ENCODE peak calls at places on chromosomes 16 and 17, in five cellular contexts. One of them, this sample, is unnamed.

GRCh38 chr17:43003542-43004172 is 2.9 kb upstream of the IFI35 start:
- DNase-seq in Peyer's patch: no peak
- DNase-seq in GM23248: peak; percentile 67
- DNase-seq in naive thymus-derived CD4-positive, alpha-beta T cell: no peak
- DNase-seq in IMR-90: peak; percentile 50
- DNase-seq in this sample: no peak

GRCh38 chr16:56357765-56358322 is 67.5 kb downstream of the AMFR start:
- DNase-seq in naive thymus-derived CD4-positive, alpha-beta T cell: no peak
- DNase-seq in Peyer's patch: peak; percentile 42
- DNase-seq in GM23248: no peak
- DNase-seq in IMR-90: no peak
- DNase-seq in this sample: no peak

GRCh38 chr16:56488035-56488434 is 31.8 kb downstream of the BBS2 start:
- DNase-seq in naive thymus-derived CD4-positive, alpha-beta T cell: no peak
- DNase-seq in IMR-90: no peak
- DNase-seq in GM23248: no peak
- DNase-seq in Peyer's patch: no peak
- DNase-seq in this sample: no peak

GRCh38 chr16:81521141-81521626 is 76.6 kb downstream of the CMIP start:
- DNase-seq in naive thymus-derived CD4-positive, alpha-beta T cell: peak; percentile 75
- DNase-seq in GM23248: no peak
- DNase-seq in Peyer's patch: peak; percentile 92
- DNase-seq in IMR-90: no peak
- DNase-seq in this sample: peak; percentile 95

GRCh38 chr17:74836191-74836590 is 23.5 kb downstream of the GRIN2C start:
- DNase-seq in GM23248: no peak
- DNase-seq in IMR-90: no peak
- DNase-seq in naive thymus-derived CD4-positive, alpha-beta T cell: no peak
- DNase-seq in Peyer's patch: no peak
- DNase-seq in this sample: no peak

GRCh38 chr16:4293822-4294457 is 21.1 kb upstream of the TFAP4 start:
- DNase-seq in Peyer's patch: no peak
- DNase-seq in naive thymus-derived CD4-positive, alpha-beta T cell: no peak
- DNase-seq in IMR-90: peak; percentile 82
- DNase-seq in GM23248: peak; percentile 90
- DNase-seq in this sample: no peak

GRCh38 chr16:9123871-9124270 is 32.4 kb downstream of the HAPSTR1 start:
- DNase-seq in IMR-90: no peak
- DNase-seq in Peyer's patch: peak; percentile 91
- DNase-seq in naive thymus-derived CD4-positive, alpha-beta T cell: no peak
- DNase-seq in GM23248: no peak
- DNase-seq in this sample: no peak

GRCh38 chr17:39599006-39599664 is 8.6 kb downstream of the NEUROD2 start:
- DNase-seq in IMR-90: no peak
- DNase-seq in GM23248: no peak
- DNase-seq in Peyer's patch: no peak
- DNase-seq in naive thymus-derived CD4-positive, alpha-beta T cell: no peak
- DNase-seq in this sample: no peak

GRCh38 chr17:11814655-11815262 is 182.5 kb downstream of the ZNF18 start:
- DNase-seq in IMR-90: no peak
- DNase-seq in Peyer's patch: no peak
- DNase-seq in naive thymus-derived CD4-positive, alpha-beta T cell: no peak
- DNase-seq in GM23248: no peak
- DNase-seq in this sample: no peak

GRCh38 chr17:4006745-4007211 is 42.5 kb upstream of the ATP2A3 start:
- DNase-seq in naive thymus-derived CD4-positive, alpha-beta T cell: no peak
- DNase-seq in IMR-90: no peak
- DNase-seq in GM23248: no peak
- DNase-seq in Peyer's patch: no peak
- DNase-seq in this sample: no peak

GRCh38 chr16:80122155-80122554 is 418.6 kb upstream of the DYNLRB2 start:
- DNase-seq in naive thymus-derived CD4-positive, alpha-beta T cell: no peak
- DNase-seq in Peyer's patch: peak; percentile 55
- DNase-seq in IMR-90: no peak
- DNase-seq in GM23248: peak; percentile 42
- DNase-seq in this sample: no peak

GRCh38 chr16:17238285-17239028 is 232.3 kb downstream of the XYLT1 start:
- DNase-seq in IMR-90: no peak
- DNase-seq in GM23248: peak; percentile 59
- DNase-seq in Peyer's patch: no peak
- DNase-seq in naive thymus-derived CD4-positive, alpha-beta T cell: no peak
- DNase-seq in this sample: no peak

GRCh38 chr16:2779151-2779920 is 2.3 kb upstream of the ELOB start:
- DNase-seq in Peyer's patch: peak; percentile 38
- DNase-seq in IMR-90: no peak
- DNase-seq in naive thymus-derived CD4-positive, alpha-beta T cell: no peak
- DNase-seq in GM23248: no peak
- DNase-seq in this sample: no peak

GRCh38 chr16:82302007-82302733 is 132.1 kb upstream of the MPHOSPH6 start:
- DNase-seq in IMR-90: no peak
- DNase-seq in Peyer's patch: no peak
- DNase-seq in naive thymus-derived CD4-positive, alpha-beta T cell: no peak
- DNase-seq in GM23248: no peak
- DNase-seq in this sample: no peak

GRCh38 chr16:7713244-7713643 is 380.6 kb downstream of the RBFOX1 start:
- DNase-seq in GM23248: no peak
- DNase-seq in naive thymus-derived CD4-positive, alpha-beta T cell: no peak
- DNase-seq in Peyer's patch: no peak
- DNase-seq in IMR-90: no peak
- DNase-seq in this sample: no peak

GRCh38 chr17:18043491-18043890 is 4.3 kb downstream of the GID4 start:
- DNase-seq in Peyer's patch: no peak
- DNase-seq in IMR-90: peak; percentile 33
- DNase-seq in GM23248: peak; percentile 55
- DNase-seq in naive thymus-derived CD4-positive, alpha-beta T cell: no peak
- DNase-seq in this sample: no peak

GRCh38 chr17:282912-283882 is 69.4 kb downstream of the RPH3AL start:
- DNase-seq in naive thymus-derived CD4-positive, alpha-beta T cell: no peak
- DNase-seq in IMR-90: no peak
- DNase-seq in Peyer's patch: peak; percentile 37
- DNase-seq in GM23248: no peak
- DNase-seq in this sample: no peak

DNA sequence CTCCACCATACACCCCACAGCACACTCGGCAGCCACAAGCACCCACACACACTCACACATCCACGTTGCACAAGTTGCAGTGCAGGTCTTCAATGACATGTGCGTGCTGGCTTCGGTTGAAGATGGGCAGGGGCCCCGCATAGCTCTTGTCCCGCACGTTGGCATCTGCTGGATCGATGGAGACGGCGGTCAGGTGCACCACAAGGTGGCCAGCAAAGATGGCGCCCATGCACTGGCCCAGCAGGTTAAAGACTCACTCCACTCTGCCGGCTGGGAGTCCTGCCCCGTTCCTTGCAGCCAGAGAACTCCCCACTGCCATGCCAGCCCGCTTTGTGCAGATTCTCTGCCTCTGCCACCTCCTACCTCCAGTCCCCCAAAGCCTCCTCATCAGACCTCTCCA is 7.6 kb upstream of the TPPP3 start:
- DNase-seq in naive thymus-derived CD4-positive, alpha-beta T cell: no peak
- DNase-seq in IMR-90: no peak
- DNase-seq in GM23248: no peak
- DNase-seq in Peyer's patch: no peak
- DNase-seq in this sample: no peak
- H3K4me1 ChIP-seq in naive thymus-derived CD4-positive, alpha-beta T cell: no peaks in the 10 kb centered on the region
- H3K4me1 ChIP-seq in IMR-90: peaks cover 11% of the 10 kb centered on the region
- H3K4me1 ChIP-seq in GM23248: peaks cover 21% of the 10 kb centered on the region
- H3K4me1 ChIP-seq in Peyer's patch: peaks cover 6% of the 10 kb centered on the region
- H3K4me1 ChIP-seq in this sample: no peaks in the 10 kb centered on the region

GRCh38 chr17:9237661-9238301 is 216.5 kb downstream of the NTN1 start:
- DNase-seq in Peyer's patch: no peak
- DNase-seq in IMR-90: no peak
- DNase-seq in GM23248: no peak
- DNase-seq in naive thymus-derived CD4-positive, alpha-beta T cell: no peak
- DNase-seq in this sample: no peak
- H3K27ac ChIP-seq in Peyer's patch: no peak overlapping the region
- H3K27ac ChIP-seq in IMR-90: no peak overlapping the region
- H3K27ac ChIP-seq in GM23248: no peak overlapping the region
- H3K27ac ChIP-seq in naive thymus-derived CD4-positive, alpha-beta T cell: no peak overlapping the region
- H3K27ac ChIP-seq in this sample: no peak overlapping the region

GRCh38 chr16:73145166-73145565 is 97.2 kb upstream of the ZFHX3 start:
- DNase-seq in Peyer's patch: no peak
- DNase-seq in naive thymus-derived CD4-positive, alpha-beta T cell: no peak
- DNase-seq in GM23248: no peak
- DNase-seq in IMR-90: no peak
- DNase-seq in this sample: no peak

GRCh38 chr16:73143681-73144370 is 95.9 kb upstream of the ZFHX3 start:
- DNase-seq in naive thymus-derived CD4-positive, alpha-beta T cell: no peak
- DNase-seq in Peyer's patch: no peak
- DNase-seq in IMR-90: no peak
- DNase-seq in GM23248: peak; percentile 33
- DNase-seq in this sample: no peak

GRCh38 chr16:73142069-73142880 is 94.3 kb upstream of the ZFHX3 start:
- DNase-seq in IMR-90: no peak
- DNase-seq in naive thymus-derived CD4-positive, alpha-beta T cell: no peak
- DNase-seq in GM23248: no peak
- DNase-seq in Peyer's patch: no peak
- DNase-seq in this sample: no peak

GRCh38 chr16:73140944-73141343 is 93.0 kb upstream of the ZFHX3 start:
- DNase-seq in GM23248: no peak
- DNase-seq in Peyer's patch: no peak
- DNase-seq in naive thymus-derived CD4-positive, alpha-beta T cell: no peak
- DNase-seq in IMR-90: no peak
- DNase-seq in this sample: no peak

DNA sequence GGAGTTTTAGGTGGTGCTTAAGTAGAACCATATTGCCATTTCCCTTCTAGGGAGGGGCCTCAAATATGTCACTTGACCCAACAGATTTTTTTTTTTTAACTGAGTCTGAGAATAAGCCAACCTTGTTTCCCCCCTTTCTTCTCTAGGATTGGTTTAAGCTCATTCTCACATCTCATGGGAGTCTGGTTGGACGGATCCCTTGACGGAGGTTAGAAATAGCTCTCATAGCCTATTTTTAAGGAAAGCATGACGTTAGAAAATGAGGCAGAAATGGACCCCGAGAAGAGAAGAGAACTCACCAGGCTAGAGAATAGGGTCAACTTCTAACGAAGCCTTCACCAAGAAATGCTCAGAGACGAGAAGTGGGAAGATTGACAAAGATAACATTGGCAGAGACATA is 95.1 kb upstream of the ZFHX3 start:
- DNase-seq in IMR-90: no peak
- DNase-seq in Peyer's patch: no peak
- DNase-seq in GM23248: no peak
- DNase-seq in naive thymus-derived CD4-positive, alpha-beta T cell: no peak
- DNase-seq in this sample: no peak
- H3K4me3 ChIP-seq in IMR-90: no peak overlapping the region
- H3K4me3 ChIP-seq in Peyer's patch: no peak overlapping the region
- H3K4me3 ChIP-seq in GM23248: no peak overlapping the region
- H3K4me3 ChIP-seq in naive thymus-derived CD4-positive, alpha-beta T cell: no peak overlapping the region
- H3K4me3 ChIP-seq in this sample: no peak overlapping the region

DNA sequence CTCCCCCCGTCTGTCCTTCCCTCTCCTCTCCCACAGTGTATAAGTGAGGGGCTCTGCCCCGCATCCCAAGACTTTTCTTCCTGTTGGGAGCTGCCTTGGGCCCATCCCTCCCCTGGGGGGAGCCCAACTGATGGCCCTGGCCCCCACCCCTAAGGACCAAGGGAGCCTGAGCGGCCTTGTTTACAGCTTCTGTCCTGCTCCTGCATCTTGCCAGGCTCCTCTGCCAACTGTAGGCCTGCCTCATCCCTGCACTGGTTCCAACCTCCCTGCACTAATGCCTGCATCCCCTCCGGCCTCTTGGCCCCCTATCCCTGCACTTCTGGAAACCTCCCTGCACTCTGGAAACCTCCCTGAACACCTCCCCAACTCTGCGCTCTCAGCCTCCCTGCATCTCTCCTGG is 1.4 kb upstream of the PAGR1 start:
- DNase-seq in GM23248: no peak
- DNase-seq in naive thymus-derived CD4-positive, alpha-beta T cell: no peak
- DNase-seq in IMR-90: no peak
- DNase-seq in Peyer's patch: no peak
- DNase-seq in this sample: no peak
- H3K4me1 ChIP-seq in GM23248: peaks cover 28% of the 10 kb centered on the region
- H3K4me1 ChIP-seq in naive thymus-derived CD4-positive, alpha-beta T cell: peaks cover 36% of the 10 kb centered on the region
- H3K4me1 ChIP-seq in IMR-90: peaks cover 21% of the 10 kb centered on the region
- H3K4me1 ChIP-seq in Peyer's patch: peaks cover 33% of the 10 kb centered on the region
- H3K4me1 ChIP-seq in this sample: peaks cover 60% of the 10 kb centered on the region

GRCh38 chr17:2233441-2233947 is 70.1 kb downstream of the SMG6 start:
- DNase-seq in GM23248: peak; percentile 78
- DNase-seq in naive thymus-derived CD4-positive, alpha-beta T cell: no peak
- DNase-seq in IMR-90: peak; percentile 89
- DNase-seq in Peyer's patch: no peak
- DNase-seq in this sample: no peak

GRCh38 chr17:2227025-2227699 is 76.4 kb downstream of the SMG6 start:
- DNase-seq in Peyer's patch: no peak
- DNase-seq in naive thymus-derived CD4-positive, alpha-beta T cell: no peak
- DNase-seq in GM23248: peak; percentile 32
- DNase-seq in IMR-90: no peak
- DNase-seq in this sample: no peak

GRCh38 chr17:2235792-2236365 is 67.7 kb downstream of the SMG6 start:
- DNase-seq in IMR-90: no peak
- DNase-seq in Peyer's patch: no peak
- DNase-seq in GM23248: peak; percentile 70
- DNase-seq in naive thymus-derived CD4-positive, alpha-beta T cell: no peak
- DNase-seq in this sample: no peak

GRCh38 chr17:2232244-2232638 is 71.3 kb downstream of the SMG6 start:
- DNase-seq in Peyer's patch: no peak
- DNase-seq in GM23248: peak; percentile 90
- DNase-seq in naive thymus-derived CD4-positive, alpha-beta T cell: no peak
- DNase-seq in IMR-90: peak; percentile 96
- DNase-seq in this sample: no peak

DNA sequence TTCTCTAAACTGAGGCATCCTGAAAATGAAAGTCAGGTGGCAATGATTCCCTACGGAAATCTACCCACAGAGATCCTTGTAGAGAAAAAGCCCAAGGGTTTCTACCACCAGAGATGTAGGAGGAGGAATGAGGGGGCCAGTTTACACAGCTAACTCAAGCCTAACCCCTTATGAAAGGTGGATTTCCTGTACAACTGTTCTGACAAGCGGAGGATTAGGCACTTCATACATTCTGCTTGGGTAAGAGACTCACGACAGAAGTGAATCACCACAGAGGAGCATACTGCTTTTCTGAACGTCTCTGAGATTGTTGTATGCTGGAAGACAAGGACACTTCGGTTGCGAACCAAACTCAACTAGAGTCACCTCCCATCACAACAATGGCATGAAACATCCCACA is 72.7 kb downstream of the SMG6 start:
- DNase-seq in GM23248: peak; percentile 61
- DNase-seq in naive thymus-derived CD4-positive, alpha-beta T cell: no peak
- DNase-seq in IMR-90: peak; percentile 71
- DNase-seq in Peyer's patch: no peak
- DNase-seq in this sample: no peak
- H3K27ac ChIP-seq in GM23248: peak overlapping the region; percentile 93
- H3K27ac ChIP-seq in naive thymus-derived CD4-positive, alpha-beta T cell: no peak overlapping the region
- H3K27ac ChIP-seq in IMR-90: peak overlapping the region; percentile 48
- H3K27ac ChIP-seq in Peyer's patch: peak overlapping the region; percentile 33
- H3K27ac ChIP-seq in this sample: no peak overlapping the region

GRCh38 chr17:78126895-78127239 is 1.7 kb downstream of the TMC6 start:
- DNase-seq in GM23248: no peak
- DNase-seq in Peyer's patch: no peak
- DNase-seq in IMR-90: no peak
- DNase-seq in naive thymus-derived CD4-positive, alpha-beta T cell: no peak
- DNase-seq in this sample: no peak
- H3K4me3 ChIP-seq in GM23248: no peak overlapping the region
- H3K4me3 ChIP-seq in Peyer's patch: peak overlapping the region; percentile 69
- H3K4me3 ChIP-seq in IMR-90: no peak overlapping the region
- H3K4me3 ChIP-seq in naive thymus-derived CD4-positive, alpha-beta T cell: peak overlapping the region; percentile 91
- H3K4me3 ChIP-seq in this sample: peak overlapping the region; percentile 79